ENCODE peak calls at places on chromosome 3, in nine cellular contexts. One of them, this sample, is unnamed.

GRCh38 chr3:15724446-15724845 is 73.3 kb downstream of the ANKRD28 start:
- DNase-seq in adrenal gland: no peak
- DNase-seq in right atrium auricular region: no peak
- DNase-seq in uterus: no peak
- DNase-seq in GM06990: no peak
- DNase-seq in transverse colon: no peak
- DNase-seq in nephron progenitor cell: no peak
- DNase-seq in AG04450: no peak
- DNase-seq in lower leg skin: no peak
- DNase-seq in this sample: no peak

GRCh38 chr3:187986514-187986934 is 167.4 kb upstream of the LPP start:
- DNase-seq in uterus: no peak
- DNase-seq in transverse colon: no peak
- DNase-seq in lower leg skin: no peak
- DNase-seq in nephron progenitor cell: no peak
- DNase-seq in GM06990: no peak
- DNase-seq in adrenal gland: no peak
- DNase-seq in AG04450: peak; percentile 55
- DNase-seq in right atrium auricular region: no peak
- DNase-seq in this sample: no peak

GRCh38 chr3:52440249-52440551 is 4.7 kb downstream of the SEMA3G start:
- DNase-seq in AG04450: no peak
- DNase-seq in adrenal gland: no peak
- DNase-seq in lower leg skin: no peak
- DNase-seq in right atrium auricular region: no peak
- DNase-seq in nephron progenitor cell: no peak
- DNase-seq in uterus: no peak
- DNase-seq in transverse colon: no peak
- DNase-seq in GM06990: no peak
- DNase-seq in this sample: no peak

GRCh38 chr3:188348445-188349244 is 194.7 kb downstream of the LPP start:
- DNase-seq in AG04450: peak; percentile 45
- DNase-seq in GM06990: no peak
- DNase-seq in right atrium auricular region: peak; percentile 92
- DNase-seq in adrenal gland: peak; percentile 38
- DNase-seq in uterus: peak; percentile 64
- DNase-seq in lower leg skin: peak; percentile 58
- DNase-seq in nephron progenitor cell: no peak
- DNase-seq in transverse colon: peak; percentile 21
- DNase-seq in this sample: no peak

GRCh38 chr3:10365791-10366190 is 44.9 kb upstream of the SEC13 start:
- DNase-seq in adrenal gland: no peak
- DNase-seq in lower leg skin: no peak
- DNase-seq in AG04450: no peak
- DNase-seq in uterus: no peak
- DNase-seq in transverse colon: no peak
- DNase-seq in GM06990: no peak
- DNase-seq in nephron progenitor cell: no peak
- DNase-seq in right atrium auricular region: no peak
- DNase-seq in this sample: no peak

GRCh38 chr3:196431193-196432136 is 762 bp downstream of the UBXN7 start:
- DNase-seq in AG04450: no peak
- DNase-seq in GM06990: no peak
- DNase-seq in transverse colon: peak; percentile 23
- DNase-seq in lower leg skin: peak; percentile 17
- DNase-seq in uterus: peak; percentile 33
- DNase-seq in right atrium auricular region: no peak
- DNase-seq in adrenal gland: peak; percentile 45
- DNase-seq in nephron progenitor cell: peak; percentile 44
- DNase-seq in this sample: peak; percentile 73

GRCh38 chr3:138889792-138890191 is 55.1 kb upstream of the PIK3CB start:
- DNase-seq in GM06990: no peak
- DNase-seq in uterus: no peak
- DNase-seq in nephron progenitor cell: no peak
- DNase-seq in right atrium auricular region: no peak
- DNase-seq in adrenal gland: no peak
- DNase-seq in transverse colon: no peak
- DNase-seq in AG04450: no peak
- DNase-seq in lower leg skin: no peak
- DNase-seq in this sample: no peak

GRCh38 chr3:130044370-130044769 is 37.3 kb upstream of the ALG1L2 start:
- DNase-seq in nephron progenitor cell: no peak
- DNase-seq in adrenal gland: no peak
- DNase-seq in AG04450: no peak
- DNase-seq in right atrium auricular region: no peak
- DNase-seq in GM06990: no peak
- DNase-seq in lower leg skin: no peak
- DNase-seq in uterus: no peak
- DNase-seq in transverse colon: no peak
- DNase-seq in this sample: no peak

GRCh38 chr3:125061170-125061569 is 5.4 kb upstream of the HEG1 start:
- DNase-seq in transverse colon: no peak
- DNase-seq in uterus: peak; percentile 76
- DNase-seq in right atrium auricular region: peak; percentile 85
- DNase-seq in adrenal gland: no peak
- DNase-seq in GM06990: no peak
- DNase-seq in lower leg skin: no peak
- DNase-seq in AG04450: no peak
- DNase-seq in nephron progenitor cell: no peak
- DNase-seq in this sample: no peak

GRCh38 chr3:125058959-125059358 is 3.2 kb upstream of the HEG1 start:
- DNase-seq in right atrium auricular region: no peak
- DNase-seq in GM06990: no peak
- DNase-seq in uterus: no peak
- DNase-seq in nephron progenitor cell: no peak
- DNase-seq in adrenal gland: no peak
- DNase-seq in AG04450: no peak
- DNase-seq in lower leg skin: no peak
- DNase-seq in transverse colon: no peak
- DNase-seq in this sample: no peak

GRCh38 chr3:125058529-125058928 is 2.7 kb upstream of the HEG1 start:
- DNase-seq in right atrium auricular region: no peak
- DNase-seq in GM06990: no peak
- DNase-seq in nephron progenitor cell: no peak
- DNase-seq in AG04450: no peak
- DNase-seq in uterus: no peak
- DNase-seq in adrenal gland: no peak
- DNase-seq in transverse colon: no peak
- DNase-seq in lower leg skin: no peak
- DNase-seq in this sample: no peak

GRCh38 chr3:125061646-125062045 is 5.8 kb upstream of the HEG1 start:
- DNase-seq in nephron progenitor cell: no peak
- DNase-seq in right atrium auricular region: no peak
- DNase-seq in transverse colon: no peak
- DNase-seq in GM06990: no peak
- DNase-seq in lower leg skin: no peak
- DNase-seq in AG04450: no peak
- DNase-seq in adrenal gland: no peak
- DNase-seq in uterus: no peak
- DNase-seq in this sample: no peak

DNA sequence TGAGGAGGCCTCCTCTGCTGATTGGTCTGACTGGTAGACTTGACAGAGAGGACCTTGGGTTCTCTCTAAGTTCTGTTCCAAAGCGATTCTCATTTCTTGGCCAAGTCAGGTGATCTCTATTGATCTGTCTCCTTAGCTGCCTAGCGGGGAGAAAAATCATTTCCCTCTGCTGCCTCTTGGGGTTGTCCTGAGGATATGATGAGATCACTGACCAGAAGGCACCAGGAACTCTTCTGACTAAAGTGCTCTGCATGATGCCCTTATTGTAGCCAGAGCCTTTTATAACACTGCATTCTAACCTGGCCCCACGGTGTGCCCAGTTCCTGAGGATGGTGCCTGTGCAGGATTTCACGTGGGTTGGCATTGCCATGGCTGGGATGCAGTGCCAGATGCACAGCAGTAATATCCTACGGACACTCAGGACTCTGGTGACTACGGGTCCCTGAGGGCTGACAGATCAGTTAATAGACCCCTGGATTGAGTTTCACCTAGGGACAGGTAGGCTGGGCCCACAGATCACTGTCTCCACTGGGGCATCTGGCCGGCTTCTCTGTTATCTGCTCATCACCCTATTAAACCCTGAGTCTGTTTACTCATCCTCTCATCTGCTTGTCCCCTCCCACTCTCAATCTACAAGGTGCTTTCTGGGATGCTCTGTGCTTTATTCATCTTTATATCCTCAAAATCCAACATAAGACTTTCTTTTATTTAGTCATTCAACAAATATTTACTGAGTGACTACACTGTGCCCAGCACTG is 3.9 kb upstream of the HEG1 start:
- DNase-seq in lower leg skin: no peak
- DNase-seq in uterus: no peak
- DNase-seq in AG04450: no peak
- DNase-seq in nephron progenitor cell: no peak
- DNase-seq in adrenal gland: no peak
- DNase-seq in right atrium auricular region: no peak
- DNase-seq in GM06990: no peak
- DNase-seq in transverse colon: no peak
- DNase-seq in this sample: no peak
- TF ChIP-seq CTCF in lower leg skin: no peak
- TF ChIP-seq CTCF in uterus: no peak
- TF ChIP-seq CTCF in AG04450: peak; percentile 30
- TF ChIP-seq CTCF in nephron progenitor cell: no peak
- TF ChIP-seq CTCF in adrenal gland: no peak
- TF ChIP-seq CTCF in right atrium auricular region: no peak
- TF ChIP-seq CTCF in GM06990: no peak
- TF ChIP-seq CTCF in transverse colon: no peak
- TF ChIP-seq CTCF in this sample: no peak

GRCh38 chr3:31531992-31532586 is 636 bp upstream of the STT3B start:
- DNase-seq in GM06990: peak; percentile 98
- DNase-seq in uterus: peak; percentile 99
- DNase-seq in AG04450: peak; percentile 98
- DNase-seq in transverse colon: peak; percentile 99
- DNase-seq in right atrium auricular region: peak; percentile 99
- DNase-seq in lower leg skin: peak; percentile 99
- DNase-seq in adrenal gland: peak; percentile 99
- DNase-seq in nephron progenitor cell: peak; percentile 99
- DNase-seq in this sample: peak; percentile 99

GRCh38 chr3:31532587-31533168 is at the start of gene STT3B:
- DNase-seq in adrenal gland: peak; percentile 83
- DNase-seq in uterus: no peak
- DNase-seq in right atrium auricular region: peak; percentile 70
- DNase-seq in AG04450: peak; percentile 55
- DNase-seq in nephron progenitor cell: no peak
- DNase-seq in GM06990: peak; percentile 92
- DNase-seq in lower leg skin: no peak
- DNase-seq in transverse colon: peak; percentile 86
- DNase-seq in this sample: peak; percentile 81

GRCh38 chr3:31533169-31533870 is 595 bp downstream of the STT3B start:
- DNase-seq in adrenal gland: peak; percentile 75
- DNase-seq in right atrium auricular region: no peak
- DNase-seq in transverse colon: peak; percentile 66
- DNase-seq in AG04450: no peak
- DNase-seq in GM06990: peak; percentile 71
- DNase-seq in uterus: peak; percentile 61
- DNase-seq in lower leg skin: peak; percentile 43
- DNase-seq in nephron progenitor cell: peak; percentile 68
- DNase-seq in this sample: peak; percentile 52

GRCh38 chr3:31530039-31530983 is 2.4 kb upstream of the STT3B start:
- DNase-seq in adrenal gland: no peak
- DNase-seq in transverse colon: no peak
- DNase-seq in lower leg skin: no peak
- DNase-seq in right atrium auricular region: no peak
- DNase-seq in AG04450: no peak
- DNase-seq in GM06990: no peak
- DNase-seq in nephron progenitor cell: no peak
- DNase-seq in uterus: no peak
- DNase-seq in this sample: no peak

DNA sequence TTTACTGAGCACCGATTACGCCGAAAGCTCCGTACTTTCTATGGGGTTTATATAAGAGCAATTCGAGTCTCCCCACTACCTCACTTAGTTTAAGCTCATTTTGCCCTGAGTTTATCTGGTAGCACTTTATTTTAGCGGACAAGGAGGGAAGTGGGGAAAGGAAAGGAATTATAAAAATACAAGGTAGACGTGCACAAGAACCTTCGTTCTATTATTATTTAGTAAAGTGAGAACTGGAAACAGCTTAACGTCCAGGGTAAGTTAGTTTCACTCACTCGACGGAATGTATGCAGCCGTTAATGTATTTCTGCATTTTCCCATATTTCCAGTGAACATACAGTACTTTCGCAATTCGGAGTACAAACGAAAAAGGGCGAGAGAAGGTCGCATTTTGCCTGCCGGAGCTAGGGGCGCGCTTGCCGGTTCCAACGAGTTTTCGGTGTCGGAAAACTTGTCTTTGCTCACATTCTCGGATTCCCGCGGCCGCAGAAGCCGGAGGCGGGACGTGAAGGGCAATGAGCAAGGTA is 1.2 kb upstream of the STT3B start:
- DNase-seq in right atrium auricular region: no peak
- DNase-seq in lower leg skin: no peak
- DNase-seq in uterus: no peak
- DNase-seq in GM06990: no peak
- DNase-seq in nephron progenitor cell: no peak
- DNase-seq in transverse colon: no peak
- DNase-seq in adrenal gland: no peak
- DNase-seq in AG04450: no peak
- DNase-seq in this sample: peak; percentile 28
- TF ChIP-seq CTCF in right atrium auricular region: no peak
- TF ChIP-seq CTCF in lower leg skin: no peak
- TF ChIP-seq CTCF in uterus: no peak
- TF ChIP-seq CTCF in GM06990: peak; percentile 26
- TF ChIP-seq CTCF in nephron progenitor cell: no peak
- TF ChIP-seq CTCF in transverse colon: peak; percentile 7
- TF ChIP-seq CTCF in adrenal gland: peak; percentile 38
- TF ChIP-seq CTCF in AG04450: peak; percentile 48
- TF ChIP-seq CTCF in this sample: peak; percentile 31

GRCh38 chr3:8094415-8094814 is 407.2 kb upstream of the LMCD1 start:
- DNase-seq in transverse colon: no peak
- DNase-seq in nephron progenitor cell: no peak
- DNase-seq in lower leg skin: no peak
- DNase-seq in adrenal gland: no peak
- DNase-seq in GM06990: no peak
- DNase-seq in right atrium auricular region: no peak
- DNase-seq in uterus: no peak
- DNase-seq in AG04450: no peak
- DNase-seq in this sample: no peak

GRCh38 chr3:8097690-8098089 is 403.9 kb upstream of the LMCD1 start:
- DNase-seq in transverse colon: no peak
- DNase-seq in adrenal gland: no peak
- DNase-seq in uterus: no peak
- DNase-seq in nephron progenitor cell: no peak
- DNase-seq in right atrium auricular region: no peak
- DNase-seq in GM06990: no peak
- DNase-seq in AG04450: no peak
- DNase-seq in lower leg skin: no peak
- DNase-seq in this sample: no peak

DNA sequence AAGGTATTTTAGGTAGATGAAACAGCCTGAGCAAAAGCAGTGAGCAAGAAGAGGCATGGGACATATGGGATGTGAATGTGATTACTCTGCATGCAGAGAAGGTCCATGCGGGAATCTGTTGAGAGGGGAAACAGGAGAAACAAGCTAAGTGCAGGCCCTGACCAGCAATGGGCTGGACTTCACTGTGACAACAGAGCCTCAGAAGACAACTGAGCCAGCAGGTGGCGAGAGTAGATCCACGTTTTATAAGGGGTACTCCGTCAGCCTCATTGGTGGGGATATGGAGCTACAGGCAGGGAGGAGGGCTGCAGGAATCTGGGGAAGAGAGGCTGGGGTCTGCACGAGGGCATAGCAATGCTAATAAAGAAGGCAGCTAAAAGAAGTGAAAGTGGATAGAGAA is 405.9 kb upstream of the LMCD1 start:
- DNase-seq in uterus: no peak
- DNase-seq in transverse colon: no peak
- DNase-seq in right atrium auricular region: no peak
- DNase-seq in nephron progenitor cell: peak; percentile 20
- DNase-seq in GM06990: no peak
- DNase-seq in lower leg skin: no peak
- DNase-seq in AG04450: no peak
- DNase-seq in adrenal gland: no peak
- DNase-seq in this sample: no peak
- TF ChIP-seq CTCF in uterus: no peak
- TF ChIP-seq CTCF in transverse colon: no peak
- TF ChIP-seq CTCF in right atrium auricular region: no peak
- TF ChIP-seq CTCF in nephron progenitor cell: no peak
- TF ChIP-seq CTCF in GM06990: no peak
- TF ChIP-seq CTCF in lower leg skin: no peak
- TF ChIP-seq CTCF in AG04450: no peak
- TF ChIP-seq CTCF in adrenal gland: no peak
- TF ChIP-seq CTCF in this sample: no peak

GRCh38 chr3:135966349-135966695 is 794 bp downstream of the PPP2R3A start:
- DNase-seq in adrenal gland: no peak
- DNase-seq in uterus: no peak
- DNase-seq in nephron progenitor cell: peak; percentile 60
- DNase-seq in transverse colon: no peak
- DNase-seq in AG04450: no peak
- DNase-seq in right atrium auricular region: no peak
- DNase-seq in GM06990: no peak
- DNase-seq in lower leg skin: no peak
- DNase-seq in this sample: no peak
- TF ChIP-seq CTCF in adrenal gland: no peak
- TF ChIP-seq CTCF in uterus: no peak
- TF ChIP-seq CTCF in nephron progenitor cell: no peak
- TF ChIP-seq CTCF in transverse colon: no peak
- TF ChIP-seq CTCF in AG04450: no peak
- TF ChIP-seq CTCF in right atrium auricular region: no peak
- TF ChIP-seq CTCF in GM06990: no peak
- TF ChIP-seq CTCF in lower leg skin: no peak
- TF ChIP-seq CTCF in this sample: no peak

This sample was measured in MM.1S.